ENCODE peak calls at places on chromosome 12, in ten cellular contexts. W, B, Z, C, G, V, Q, F, K and L are unnamed samples.

GRCh38 chr12:15563683-15564082 is 225.5 kb downstream of the EPS8 start:
- DNase-seq in W (no peak), B (peak; percentile 57), Z (peak; percentile 19), C (no peak), G (no peak), V (peak; percentile 24), Q (no peak), F (no peak), K (no peak), L (peak; percentile 9)

GRCh38 chr12:104669057-104669770 is 212.5 kb downstream of the CHST11 start:
- DNase-seq in W (peak; percentile 81), B (no peak), Z (peak; percentile 37), C (no peak), G (no peak), V (no peak), Q (peak; percentile 82), F (no peak), K (peak; percentile 47), L (peak; percentile 68)

GRCh38 chr12:67625004-67625403 is 23.5 kb upstream of the DYRK2 start:
- DNase-seq in W (no peak), B (no peak), Z (no peak), C (peak; percentile 97), G (no peak), V (no peak), Q (no peak), F (no peak), K (peak; percentile 20), L (no peak)

GRCh38 chr12:113464852-113465719 is 6.6 kb downstream of the LHX5 start:
- DNase-seq in W (no peak), B (no peak), Z (no peak), C (no peak), G (no peak), V (no peak), Q (no peak), F (no peak), K (peak; percentile 96), L (no peak)

GRCh38 chr12:51788876-51789275 is 59.6 kb downstream of the FIGNL2 start:
- DNase-seq in W (no peak), B (peak; percentile 82), Z (peak; percentile 56), C (peak; percentile 25), G (no peak), V (peak; percentile 60), Q (no peak), F (no peak), K (no peak), L (peak; percentile 21)

GRCh38 chr12:23640754-23641153 is 308.7 kb downstream of the SOX5 start:
- DNase-seq in W (no peak), B (no peak), Z (no peak), C (no peak), G (no peak), V (no peak), Q (no peak), F (no peak), K (peak; percentile 91), L (no peak)

GRCh38 chr12:25745281-25745680 is 192.2 kb upstream of the LMNTD1 start:
- DNase-seq in W (no peak), B (no peak), Z (no peak), C (no peak), G (no peak), V (no peak), Q (no peak), F (no peak), K (no peak), L (no peak)

GRCh38 chr12:80001562-80001961 is 66.7 kb upstream of the PPP1R12A start:
- DNase-seq in W (no peak), B (no peak), Z (no peak), C (no peak), G (no peak), V (no peak), Q (no peak), F (no peak), K (no peak), L (peak; percentile 34)

GRCh38 chr12:117447665-117448366 is 86.4 kb upstream of the NOS1 start:
- DNase-seq in W (no peak), B (no peak), Z (no peak), C (no peak), G (no peak), V (no peak), Q (no peak), F (no peak), K (no peak), L (no peak)

GRCh38 chr12:131132118-131132892 is 178.6 kb downstream of the ADGRD1 start:
- DNase-seq in W (peak; percentile 89), B (peak; percentile 61), Z (peak; percentile 3), C (peak; percentile 23), G (peak; percentile 79), V (peak; percentile 55), Q (peak; percentile 87), F (peak; percentile 79), K (peak; percentile 91), L (peak; percentile 63)

GRCh38 chr12:117580718-117581062 is 219.3 kb upstream of the NOS1 start:
- DNase-seq in W (peak; percentile 67), B (peak; percentile 52), Z (no peak), C (no peak), G (no peak), V (no peak), Q (no peak), F (peak; percentile 36), K (peak; percentile 95), L (peak; percentile 60)

GRCh38 chr12:15787801-15788200 is 1.4 kb downstream of the EPS8 start:
- DNase-seq in W (no peak), B (no peak), Z (no peak), C (no peak), G (no peak), V (no peak), Q (no peak), F (no peak), K (no peak), L (peak; percentile 20)

GRCh38 chr12:81360916-81361315 is 283.0 kb downstream of the ACSS3 start:
- DNase-seq in W (no peak), B (no peak), Z (no peak), C (no peak), G (no peak), V (no peak), Q (no peak), F (no peak), K (no peak), L (no peak)

GRCh38 chr12:131831021-131831571 is 2.9 kb downstream of the MMP17 start:
- DNase-seq in W (no peak), B (no peak), Z (peak; percentile 10), C (no peak), G (no peak), V (no peak), Q (peak; percentile 80), F (no peak), K (no peak), L (peak; percentile 33)

GRCh38 chr12:132427999-132428871 is 61.7 kb upstream of the FBRSL1 start:
- DNase-seq in W (no peak), B (no peak), Z (no peak), C (no peak), G (no peak), V (no peak), Q (peak; percentile 61), F (no peak), K (peak; percentile 85), L (no peak)

GRCh38 chr12:107843351-107844311 is 69.1 kb downstream of the ASCL4 start:
- DNase-seq in W (peak; percentile 73), B (peak; percentile 11), Z (peak; percentile 2), C (no peak), G (no peak), V (no peak), Q (no peak), F (no peak), K (peak; percentile 65), L (no peak)

GRCh38 chr12:89355243-89356068 is 3.2 kb upstream of the DUSP6 start:
- DNase-seq in W (no peak), B (no peak), Z (peak; percentile 20), C (no peak), G (no peak), V (no peak), Q (no peak), F (peak; percentile 40), K (peak; percentile 16), L (no peak)
- TF ChIP-seq CTCF in W (peak; percentile 5), B (peak; percentile 22), Z (no peak), C (peak; percentile 33), G (no peak), V (peak; percentile 55), Q (no peak), F (no peak), K (peak; percentile 24), L (no peak)

GRCh38 chr12:124568431-124569374 is 1.3 kb upstream of the NCOR2 start:
- DNase-seq in W (peak; percentile 91), B (peak; percentile 96), Z (peak; percentile 98), C (no peak), G (peak; percentile 82), V (peak; percentile 84), Q (peak; percentile 86), F (no peak), K (peak; percentile 64), L (peak; percentile 41)
- TF ChIP-seq CTCF in W (peak; percentile 30), B (peak; percentile 70), Z (peak; percentile 68), C (peak; percentile 48), G (no peak), V (peak; percentile 76), Q (peak; percentile 10), F (peak; percentile 51), K (peak; percentile 42), L (peak; percentile 43)

GRCh38 chr12:106066726-106067325 is 71.9 kb downstream of the NUAK1 start:
- DNase-seq in W (peak; percentile 60), B (no peak), Z (no peak), C (no peak), G (no peak), V (no peak), Q (no peak), F (no peak), K (no peak), L (no peak)
- TF ChIP-seq CTCF in W (no peak), B (no peak), Z (no peak), C (no peak), G (no peak), V (no peak), Q (no peak), F (no peak), K (no peak), L (no peak)

DNA sequence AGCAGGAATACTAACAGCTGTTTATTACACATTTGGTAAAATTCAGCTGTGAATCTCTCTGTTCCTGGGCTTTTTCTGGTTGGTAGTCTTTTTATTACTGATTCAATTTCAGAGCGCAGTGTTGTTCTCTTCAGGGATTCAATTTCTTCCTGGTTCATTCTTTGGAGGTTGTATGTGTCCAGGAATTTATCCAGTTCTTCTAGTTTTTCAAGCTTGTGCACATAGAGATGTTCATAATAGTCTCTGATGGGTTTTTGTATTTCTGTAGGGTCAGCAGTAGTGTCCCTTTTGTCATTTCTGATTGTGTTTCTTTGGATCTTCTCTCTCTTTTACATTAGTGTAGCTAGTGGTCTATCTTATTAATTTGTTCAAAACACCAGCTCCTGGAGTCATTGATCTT is 9.1 kb upstream of the OR6C76 start:
- DNase-seq in W (no peak), B (no peak), Z (no peak), C (no peak), G (no peak), V (no peak), Q (no peak), F (no peak), K (no peak), L (no peak)
- TF ChIP-seq CTCF in W (no peak), B (no peak), Z (no peak), C (no peak), G (no peak), V (no peak), Q (no peak), F (no peak), K (no peak), L (no peak)